ENCODE peak calls at places on chromosomes 5 and 9, in six cellular contexts. V, D, B, S, J and K are unnamed samples.

GRCh38 chr5:1182633-1183423 is 18.6 kb upstream of the SLC6A19 start:
- DNase-seq in S (peak), V (no peak), J (no peak), B (no peak), D (peak), K (peak)

GRCh38 chr5:90264930-90265857 is 144.4 kb downstream of the CETN3 start:
- DNase-seq in S (peak), J (peak), D (peak), B (peak), V (peak), K (peak)

GRCh38 chr5:134738963-134739661 is 764 bp downstream of the CAMLG start:
- DNase-seq in B (peak), D (peak), V (peak), S (no peak), J (peak), K (no peak)

GRCh38 chr9:114830546-114830945 is 24.7 kb upstream of the TNFSF15 start:
- DNase-seq in D (no peak), S (no peak), J (no peak), V (no peak), B (no peak), K (no peak)

GRCh38 chr5:93607367-93608258 is 24.6 kb downstream of the NR2F1 start:
- DNase-seq in V (no peak), B (peak), D (no peak), S (no peak), J (peak), K (no peak)

GRCh38 chr9:129938291-129938979 is 103.2 kb downstream of the USP20 start:
- DNase-seq in B (peak), V (no peak), J (no peak), D (no peak), S (no peak), K (no peak)

GRCh38 chr5:158875272-158875679 is 224.4 kb downstream of the EBF1 start:
- DNase-seq in S (no peak), V (no peak), D (no peak), J (no peak), B (peak), K (no peak)

GRCh38 chr5:170633235-170634041 is 129.6 kb downstream of the KCNIP1 start:
- DNase-seq in S (no peak), J (peak), D (peak), B (peak), V (peak), K (peak)

GRCh38 chr9:111926421-111926875 is 29.8 kb downstream of the UGCG start:
- DNase-seq in J (peak), S (peak), V (no peak), B (peak), D (peak), K (peak)

GRCh38 chr5:1448511-1449011 is 3.3 kb upstream of the SLC6A3 start:
- DNase-seq in S (peak), B (no peak), J (no peak), D (no peak), V (peak), K (no peak)

GRCh38 chr5:119356384-119357188 is 767 bp downstream of the TNFAIP8 start:
- DNase-seq in V (no peak), B (no peak), J (no peak), S (no peak), D (no peak), K (no peak)

GRCh38 chr9:119763260-119763659 is 394.0 kb upstream of the BRINP1 start:
- DNase-seq in D (no peak), J (no peak), S (no peak), V (no peak), B (no peak), K (no peak)

GRCh38 chr5:1729641-1730486 is 69.8 kb downstream of the MRPL36 start:
- DNase-seq in D (peak), S (peak), J (no peak), V (peak), B (no peak), K (no peak)

GRCh38 chr5:135821061-135821781 is 13.2 kb upstream of the SLC25A48 start:
- DNase-seq in J (no peak), S (no peak), V (no peak), D (no peak), B (no peak), K (no peak)

GRCh38 chr5:146877783-146878470 is 630 bp downstream of the PPP2R2B start:
- DNase-seq in B (no peak), S (no peak), J (peak), V (peak), D (no peak), K (no peak)

GRCh38 chr5:150297934-150298595 is 4.6 kb downstream of the ARSI start:
- DNase-seq in V (no peak), B (no peak), J (no peak), S (no peak), D (no peak), K (no peak)

GRCh38 chr9:130186839-130187522 is 14.8 kb downstream of the NCS1 start:
- DNase-seq in D (peak), S (peak), J (no peak), V (no peak), B (peak), K (peak)

GRCh38 chr5:58407042-58407709 is 52.7 kb downstream of the PLK2 start:
- DNase-seq in V (no peak), D (no peak), B (peak), J (no peak), S (no peak), K (no peak)

GRCh38 chr5:59320420-59320819 is 573.1 kb downstream of the PDE4D start:
- DNase-seq in S (no peak), V (no peak), J (no peak), B (no peak), D (no peak), K (no peak)

GRCh38 chr5:149944666-149945065 is at the start of gene PDE6A:
- DNase-seq in J (no peak), D (no peak), S (no peak), V (no peak), B (no peak), K (no peak)

GRCh38 chr5:111072949-111073682 is 1.6 kb downstream of the TSLP start:
- DNase-seq in D (peak), J (peak), V (peak), B (peak), S (peak), K (peak)

GRCh38 chr5:108801776-108802175 is 54.1 kb downstream of the FER start:
- DNase-seq in D (no peak), J (no peak), B (peak), S (no peak), V (no peak), K (no peak)

GRCh38 chr9:71928376-71928775 is 16.9 kb downstream of the C9orf85 start:
- DNase-seq in V (no peak), S (no peak), B (peak), D (no peak), J (no peak), K (no peak)

GRCh38 chr5:143176048-143176447 is 227.4 kb downstream of the NR3C1 start:
- DNase-seq in D (no peak), B (peak), S (no peak), V (no peak), J (no peak), K (no peak)

GRCh38 chr9:107637421-107638420 is 148.2 kb upstream of the KLF4 start:
- DNase-seq in J (peak), D (peak), S (peak), V (peak), B (peak), K (peak)

GRCh38 chr5:35024911-35025510 is 22.7 kb downstream of the AGXT2 start:
- DNase-seq in J (no peak), V (no peak), B (no peak), D (no peak), S (no peak), K (no peak)

GRCh38 chr5:169048568-169049125 is 252.3 kb downstream of the SLIT3 start:
- DNase-seq in D (no peak), J (no peak), V (no peak), S (no peak), B (no peak), K (no peak)

GRCh38 chr9:20624201-20625002 is 2.1 kb upstream of the MLLT3 start:
- DNase-seq in J (peak), V (no peak), S (peak), B (peak), D (peak), K (no peak)

GRCh38 chr9:27154923-27155322 is 45.9 kb downstream of the TEK start:
- DNase-seq in S (peak), J (no peak), D (no peak), B (peak), V (no peak), K (no peak)

GRCh38 chr9:35162605-35163315 is 951 bp downstream of the UNC13B start:
- DNase-seq in V (no peak), J (no peak), S (no peak), B (no peak), D (no peak), K (no peak)

GRCh38 chr5:142201471-142201887 is 92.9 kb downstream of the NDFIP1 start:
- DNase-seq in B (peak), V (no peak), D (no peak), J (no peak), S (no peak), K (no peak)

GRCh38 chr5:7960142-7960541 is 91.2 kb downstream of the MTRR start:
- DNase-seq in S (no peak), B (no peak), D (no peak), J (no peak), V (no peak), K (no peak)

GRCh38 chr9:129923589-129923988 is 88.3 kb downstream of the USP20 start:
- DNase-seq in D (no peak), V (no peak), S (no peak), B (no peak), J (no peak), K (no peak)

GRCh38 chr5:31573494-31573893 is 41.4 kb downstream of the C5orf22 start:
- DNase-seq in J (no peak), D (no peak), V (no peak), B (no peak), S (no peak), K (no peak)

GRCh38 chr5:75568202-75568601 is 43.1 kb upstream of the ANKDD1B start:
- DNase-seq in S (no peak), D (no peak), B (no peak), J (no peak), V (no peak), K (no peak)

DNA sequence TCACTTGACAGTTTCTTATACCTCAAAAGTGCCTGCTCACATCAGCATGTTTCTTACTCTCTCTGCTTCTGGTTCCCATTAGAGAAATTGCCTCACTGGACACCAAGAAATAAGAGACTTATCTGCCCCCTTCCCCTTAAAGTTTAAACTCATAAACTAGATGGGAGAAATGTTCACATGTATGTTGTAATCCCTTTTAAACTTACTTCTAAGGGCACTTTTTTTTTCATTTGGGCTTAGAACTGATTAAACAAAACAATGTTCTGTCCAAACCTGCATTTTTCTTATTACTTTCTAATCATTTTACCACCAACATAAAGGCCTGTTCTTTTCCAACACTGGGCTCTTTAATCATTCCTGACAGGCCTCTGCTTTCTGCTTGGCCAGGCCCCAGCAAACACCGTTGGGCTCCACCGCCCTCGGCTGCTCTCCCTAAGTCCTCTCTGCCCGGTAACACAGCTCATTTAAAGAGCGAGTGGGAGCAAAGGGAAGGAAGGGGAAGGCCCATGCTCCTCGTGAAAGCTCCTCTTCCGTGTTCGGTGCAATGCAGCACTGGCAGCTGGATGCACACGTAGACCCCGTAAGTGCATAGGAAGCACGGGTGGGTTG is 53.4 kb downstream of the ROR2 start:
- DNase-seq in J (peak), B (peak), D (no peak), V (no peak), S (no peak), K (no peak)
- H3K27ac ChIP-seq in J (no peak), B (peak), D (peak), V (no peak), S (peak), K (no peak)

GRCh38 chr9:117073071-117073470 is 341.8 kb downstream of the ASTN2 start:
- DNase-seq in B (no peak), S (no peak), D (no peak), V (no peak), J (no peak), K (no peak)
- TF ChIP-seq CTCF in B (no peak), S (no peak), D (no peak), V (no peak), J (no peak), K (no peak)

DNA sequence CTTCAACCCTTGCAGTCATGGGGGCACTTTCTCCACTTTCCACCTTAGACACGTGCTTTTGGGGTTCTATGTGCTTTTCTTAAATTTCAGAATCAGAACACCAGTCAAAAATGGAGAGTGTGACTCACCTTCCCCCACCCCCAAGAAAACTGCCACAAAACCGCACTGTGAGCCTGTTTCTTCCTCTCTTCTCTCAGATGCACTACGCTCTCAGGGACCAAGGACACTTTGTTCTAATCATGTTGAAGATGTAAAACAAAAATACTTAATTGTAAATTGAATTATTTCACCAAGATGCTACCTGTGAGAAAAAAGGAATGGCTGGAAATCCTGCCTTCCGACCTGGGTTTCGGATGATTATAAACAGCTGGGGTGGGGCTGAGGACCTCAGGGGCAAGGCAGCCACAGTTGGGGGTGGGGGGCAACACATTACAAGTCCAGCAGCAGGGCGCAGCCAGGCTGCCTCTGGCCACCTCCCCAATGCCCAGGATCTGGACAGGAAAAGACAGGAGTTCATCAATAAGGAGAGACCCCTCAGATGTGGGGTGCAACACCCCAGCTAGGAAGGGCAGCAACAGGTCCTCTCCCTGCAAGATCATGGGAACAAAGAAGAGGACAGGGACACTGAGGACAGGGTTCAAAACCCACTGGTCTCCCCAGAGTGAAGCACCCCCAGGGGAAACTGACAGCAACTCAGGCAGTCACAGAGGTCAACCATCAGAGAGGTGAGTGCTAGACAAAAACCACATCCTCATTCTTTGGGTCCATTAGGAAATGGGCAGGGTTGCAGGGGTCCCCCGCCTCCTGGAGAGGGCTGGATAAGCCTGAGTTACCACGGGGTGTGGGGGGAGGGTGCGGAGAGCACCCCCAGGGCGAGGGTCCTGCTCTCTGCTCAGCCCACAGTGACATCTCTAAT is 33.7 kb downstream of the SEMA4D start:
- DNase-seq in J (no peak), S (no peak), D (peak), B (no peak), V (peak), K (no peak)
- H3K27ac ChIP-seq in J (no peak), S (peak), D (peak), B (no peak), V (peak), K (no peak)

GRCh38 chr5:62342476-62342837 is 36.5 kb downstream of the KIF2A start:
- DNase-seq in V (no peak), D (no peak), S (no peak), B (no peak), J (no peak), K (no peak)

GRCh38 chr5:62340979-62341378 is 35.0 kb downstream of the KIF2A start:
- DNase-seq in B (no peak), J (no peak), S (no peak), V (no peak), D (no peak), K (no peak)

GRCh38 chr5:62343428-62343827 is 37.4 kb downstream of the KIF2A start:
- DNase-seq in D (no peak), S (no peak), J (no peak), V (no peak), B (peak), K (no peak)

GRCh38 chr5:62341783-62342475 is 35.9 kb downstream of the KIF2A start:
- DNase-seq in J (no peak), B (no peak), D (no peak), S (no peak), V (no peak), K (no peak)

DNA sequence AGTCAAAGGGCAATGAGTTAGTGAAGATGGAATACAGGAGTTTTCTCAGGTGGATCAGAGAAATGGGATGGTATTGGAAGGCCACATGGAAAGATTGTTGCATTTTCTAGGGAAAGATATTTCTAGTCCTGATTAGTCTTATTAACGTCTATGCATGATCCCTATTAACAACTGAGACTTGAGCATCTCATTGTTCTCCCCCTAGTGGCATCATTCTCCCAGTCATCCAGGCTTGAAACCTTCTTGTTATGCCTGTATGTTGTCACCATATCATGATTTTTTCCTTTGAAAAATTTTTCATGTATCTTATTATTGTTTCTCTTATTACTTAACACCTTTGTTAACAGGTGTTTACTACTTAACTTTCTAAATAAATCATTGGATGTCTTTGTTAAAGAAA is 34.4 kb downstream of the KIF2A start:
- DNase-seq in B (peak), S (no peak), J (no peak), V (no peak), D (no peak), K (no peak)
- TF ChIP-seq CTCF in B (peak), S (no peak), J (no peak), V (peak), D (no peak), K (no peak)

DNA sequence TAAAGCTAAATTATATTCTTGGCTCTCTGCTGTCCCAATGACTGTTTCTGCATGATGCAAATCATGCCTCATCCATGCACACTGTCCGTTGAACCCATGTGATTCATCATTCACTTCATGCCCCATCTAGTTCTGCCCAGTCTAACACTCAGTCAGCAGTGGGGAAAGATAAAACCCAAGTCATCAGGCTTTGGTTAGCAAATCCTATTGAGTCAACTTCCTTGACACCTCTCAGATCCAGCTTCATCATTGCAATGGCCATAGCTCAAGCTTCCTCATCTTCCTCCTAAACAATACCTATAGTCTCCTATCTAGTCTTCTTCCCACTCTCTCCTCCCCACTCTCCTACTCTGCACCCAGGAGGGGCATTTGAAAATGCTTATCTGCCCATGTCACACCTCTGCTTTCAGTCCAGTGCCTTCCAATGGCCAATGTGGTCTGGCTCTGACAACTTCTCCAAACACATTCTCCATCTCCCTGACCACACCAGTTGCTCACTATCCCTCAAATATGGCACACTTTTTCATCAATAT is 266.0 kb upstream of the TRIM32 start:
- DNase-seq in B (peak), S (no peak), V (no peak), D (no peak), J (no peak), K (no peak)
- H3K27ac ChIP-seq in B (no peak), S (no peak), V (no peak), D (no peak), J (no peak), K (no peak)

DNA sequence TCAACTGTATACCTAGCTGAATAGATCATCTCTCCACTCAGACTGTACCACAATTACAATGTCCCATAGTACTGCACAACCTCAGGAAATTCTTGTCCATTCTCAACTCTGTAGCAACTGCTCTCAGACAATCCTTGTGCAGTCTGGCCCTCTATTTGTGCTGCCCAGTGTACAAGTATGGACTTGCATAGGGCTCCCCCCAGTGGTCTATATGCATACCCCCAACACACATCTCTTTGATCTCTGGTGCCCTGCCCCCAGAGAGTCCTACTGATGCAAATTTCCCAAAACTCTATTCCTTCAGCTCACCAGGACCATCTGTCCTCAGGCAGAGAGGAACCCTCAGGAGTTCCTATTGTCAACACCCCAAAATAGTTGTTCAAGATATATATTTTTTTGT is 205.3 kb downstream of the SLCO4C1 start:
- DNase-seq in B (no peak), D (peak), J (no peak), V (no peak), S (no peak), K (no peak)
- TF ChIP-seq CTCF in B (no peak), D (peak), J (no peak), V (peak), S (peak), K (no peak)

GRCh38 chr5:21774791-21775190 is 1078.4 kb downstream of the CDH12 start:
- DNase-seq in S (no peak), J (no peak), V (no peak), D (no peak), B (peak), K (no peak)
- H3K27ac ChIP-seq in S (no peak), J (no peak), V (no peak), D (no peak), B (no peak), K (no peak)

GRCh38 chr9:124248066-124248465 is 9.7 kb upstream of the NEK6 start:
- DNase-seq in D (no peak), B (no peak), J (no peak), S (peak), V (no peak), K (peak)
- TF ChIP-seq CTCF in D (no peak), B (no peak), J (no peak), S (no peak), V (no peak), K (no peak)

GRCh38 chr9:127962278-127962677 is 18.5 kb downstream of the EEIG1 start:
- DNase-seq in B (no peak), D (no peak), J (no peak), S (no peak), V (no peak), K (no peak)
- H3K27ac ChIP-seq in B (no peak), D (no peak), J (no peak), S (no peak), V (no peak), K (peak)